ENCODE peak calls at places on chromosomes 6 and 20, in five cellular contexts. E is GM23248, Q is AG04449, I is GDM1, P is naive B cell. B is an unnamed sample.
A peak's percentile ranks its signal among the peaks of the same experiment; 100 is the strongest.

GRCh38 chr6:168120390-168121307 is 41.6 kb upstream of the FRMD1 start:
- DNase-seq in E (no peak), I (no peak), Q (no peak), P (no peak), B (no peak)

GRCh38 chr6:90610671-90611542 is 24.0 kb upstream of the MAP3K7 start:
- DNase-seq in I (peak; percentile 35), P (peak; percentile 24), E (peak; percentile 51), Q (no peak), B (peak; percentile 8)

GRCh38 chr6:1327630-1328029 is 15.7 kb downstream of the FOXQ1 start:
- DNase-seq in E (peak; percentile 39), I (no peak), P (no peak), Q (no peak), B (no peak)

GRCh38 chr6:6516643-6517042 is 71.9 kb upstream of the LY86 start:
- DNase-seq in Q (no peak), P (no peak), E (no peak), I (no peak), B (no peak)

GRCh38 chr6:134324766-134325165 is 6.9 kb upstream of the SGK1 start:
- DNase-seq in E (no peak), P (no peak), Q (no peak), I (no peak), B (no peak)

GRCh38 chr20:1945134-1945618 is 48.7 kb downstream of the PDYN start:
- DNase-seq in P (no peak), I (no peak), Q (no peak), E (peak; percentile 89), B (no peak)

GRCh38 chr20:26209171-26209941 is 512.7 kb upstream of the ZNF337 start:
- DNase-seq in E (peak; percentile 33), Q (no peak), P (no peak), I (no peak), B (no peak)

GRCh38 chr6:156427345-156427744 is 349.8 kb upstream of the ARID1B start:
- DNase-seq in P (no peak), I (no peak), E (peak; percentile 46), Q (peak; percentile 82), B (peak; percentile 90)

GRCh38 chr6:79756496-79756895 is 125.4 kb downstream of the SH3BGRL2 start:
- DNase-seq in P (no peak), Q (no peak), E (no peak), I (no peak), B (no peak)

GRCh38 chr6:1136415-1136774 is 175.5 kb upstream of the FOXQ1 start:
- DNase-seq in Q (peak; percentile 59), E (peak; percentile 97), I (no peak), P (no peak), B (peak; percentile 87)

GRCh38 chr6:6749791-6750434 is 161.4 kb downstream of the LY86 start:
- DNase-seq in I (peak; percentile 69), Q (no peak), P (no peak), E (peak; percentile 95), B (peak; percentile 50)

GRCh38 chr6:10412165-10412947 is 2.5 kb downstream of the TFAP2A start:
- DNase-seq in P (peak; percentile 42), Q (no peak), E (peak; percentile 86), I (no peak), B (peak; percentile 82)

GRCh38 chr6:168534265-168534664 is 93.3 kb downstream of the SMOC2 start:
- DNase-seq in Q (no peak), P (no peak), I (no peak), E (no peak), B (no peak)

GRCh38 chr20:23112595-23112994 is 26.5 kb upstream of the CD93 start:
- DNase-seq in I (no peak), Q (no peak), P (no peak), E (no peak), B (no peak)

GRCh38 chr6:39102024-39102820 is 12.8 kb downstream of the SAYSD1 start:
- DNase-seq in Q (peak; percentile 23), P (no peak), E (peak; percentile 48), I (no peak), B (no peak)

GRCh38 chr6:12386816-12387215 is 96.7 kb downstream of the EDN1 start:
- DNase-seq in E (peak; percentile 28), I (no peak), P (no peak), Q (no peak), B (no peak)

GRCh38 chr6:102619585-102619984 is 1226.1 kb downstream of the GRIK2 start:
- DNase-seq in P (no peak), E (peak; percentile 33), I (no peak), Q (no peak), B (no peak)

GRCh38 chr20:47576516-47577033 is 74.9 kb downstream of the NCOA3 start:
- DNase-seq in Q (no peak), E (peak; percentile 74), I (peak; percentile 22), P (peak; percentile 29), B (peak; percentile 4)

GRCh38 chr6:44133003-44133931 is 5.9 kb downstream of the TMEM63B start:
- DNase-seq in Q (no peak), P (no peak), I (no peak), E (peak; percentile 74), B (peak; percentile 42)

GRCh38 chr6:125255201-125255600 is 46.6 kb downstream of the HDDC2 start:
- DNase-seq in Q (no peak), I (no peak), P (no peak), E (peak; percentile 29), B (peak; percentile 20)

GRCh38 chr20:36950432-36951197 is 893 bp downstream of the SAMHD1 start:
- DNase-seq in E (peak; percentile 59), I (no peak), Q (no peak), P (no peak), B (no peak)

GRCh38 chr6:38876470-38876869 is 161.4 kb downstream of the DNAH8 start:
- DNase-seq in I (no peak), Q (no peak), E (no peak), P (no peak), B (no peak)

GRCh38 chr20:57400262-57400701 is 9.1 kb downstream of the RBM38 start:
- DNase-seq in Q (no peak), E (no peak), P (peak; percentile 43), I (no peak), B (no peak)

GRCh38 chr6:55892749-55893357 is 17.5 kb upstream of the BMP5 start:
- DNase-seq in Q (no peak), I (no peak), E (peak; percentile 30), P (no peak), B (no peak)

GRCh38 chr20:58171796-58172425 is 56.5 kb downstream of the ANKRD60 start:
- DNase-seq in P (no peak), I (no peak), Q (no peak), E (no peak), B (no peak)

GRCh38 chr6:122116912-122117663 is 282.4 kb upstream of the HSF2 start:
- DNase-seq in P (no peak), E (no peak), Q (no peak), I (no peak), B (no peak)

GRCh38 chr20:3374296-3374695 is 33.2 kb downstream of the DNAAF9 start:
- DNase-seq in Q (no peak), P (no peak), I (no peak), E (peak; percentile 10), B (no peak)

GRCh38 chr6:150940951-150941350 is 75.4 kb downstream of the MTHFD1L start:
- DNase-seq in P (no peak), E (peak; percentile 66), Q (no peak), I (no peak), B (no peak)

GRCh38 chr6:30357678-30358339 is 12.9 kb downstream of the RPP21 start:
- DNase-seq in E (peak; percentile 82), Q (peak; percentile 17), I (peak; percentile 18), P (peak; percentile 62), B (peak; percentile 49)

GRCh38 chr20:45701104-45701503 is 734 bp upstream of the WFDC13 start:
- DNase-seq in Q (no peak), P (no peak), E (no peak), I (no peak), B (no peak)

GRCh38 chr6:124927806-124928205 is 34.4 kb upstream of the RNF217 start:
- DNase-seq in P (no peak), Q (no peak), E (peak; percentile 59), I (no peak), B (peak; percentile 83)

GRCh38 chr6:18307006-18307405 is 42.7 kb upstream of the DEK start:
- DNase-seq in P (no peak), I (no peak), E (peak; percentile 64), Q (peak; percentile 91), B (peak; percentile 92)

GRCh38 chr6:160534050-160534696 is 129.9 kb downstream of the LPA start:
- DNase-seq in I (no peak), P (peak; percentile 34), E (peak; percentile 54), Q (no peak), B (peak; percentile 23)

GRCh38 chr6:24824142-24824755 is 25.5 kb upstream of the ARMH2 start:
- DNase-seq in E (no peak), Q (no peak), I (no peak), P (no peak), B (no peak)

GRCh38 chr6:72626126-72626525 is 4.3 kb downstream of the KCNQ5 start:
- DNase-seq in P (no peak), E (no peak), I (no peak), Q (no peak), B (no peak)

GRCh38 chr20:49415664-49416044 is 66.8 kb downstream of the KCNB1 start:
- DNase-seq in E (no peak), P (no peak), I (no peak), Q (no peak), B (no peak)

GRCh38 chr6:70520575-70520974 is 46.2 kb upstream of the SDHAF4 start:
- DNase-seq in Q (no peak), E (peak; percentile 37), I (no peak), P (peak; percentile 9), B (no peak)

GRCh38 chr20:31707994-31708744 is 14.5 kb downstream of the BCL2L1 start:
- DNase-seq in P (no peak), I (no peak), Q (no peak), E (no peak), B (no peak)

GRCh38 chr6:144675231-144675861 is 390.2 kb downstream of the UTRN start:
- DNase-seq in E (no peak), I (no peak), P (no peak), Q (peak; percentile 65), B (peak; percentile 88)